ENCODE peak calls at places on chromosomes 11 and 22, in six cellular contexts. A is foreskin fibroblast; S is naive thymus-derived CD4-positive, alpha-beta T cell; R is heart left ventricle; U is head of caudate nucleus; Z is EL. K is an unnamed sample.

GRCh38 chr22:20464096-20464614 is 26.5 kb upstream of the SCARF2 start:
- DNase-seq in A (no peak), S (peak; percentile 70), R (no peak), U (no peak), Z (no peak), K (no peak)

GRCh38 chr22:24432059-24432853 is 4.9 kb downstream of the ADORA2A start:
- DNase-seq in A (peak; percentile 35), S (no peak), R (peak; percentile 89), U (peak; percentile 87), Z (peak; percentile 33), K (peak; percentile 50)

GRCh38 chr11:66546368-66546965 is at the start of gene ACTN3:
- DNase-seq in A (peak; percentile 36), S (no peak), R (peak; percentile 46), U (no peak), Z (peak; percentile 20), K (peak; percentile 36)

GRCh38 chr11:69905202-69905535 is 86.0 kb upstream of the FGF3 start:
- DNase-seq in A (no peak), S (no peak), R (no peak), U (no peak), Z (no peak), K (no peak)

GRCh38 chr22:46911341-46911740 is 148.9 kb downstream of the TBC1D22A start:
- DNase-seq in A (no peak), S (no peak), R (no peak), U (no peak), Z (no peak), K (no peak)

GRCh38 chr22:49951001-49951677 is 9.4 kb upstream of the PIM3 start:
- DNase-seq in A (no peak), S (no peak), R (no peak), U (no peak), Z (no peak), K (no peak)

GRCh38 chr11:11084337-11084736 is 226.5 kb upstream of the ZBED5 start:
- DNase-seq in A (no peak), S (no peak), R (no peak), U (no peak), Z (no peak), K (no peak)

GRCh38 chr11:122748968-122749687 is 89.2 kb upstream of the CRTAM start:
- DNase-seq in A (peak; percentile 95), S (no peak), R (peak; percentile 36), U (peak; percentile 19), Z (peak; percentile 95), K (peak; percentile 97)

GRCh38 chr11:41237386-41237785 is 222.1 kb downstream of the LRRC4C start:
- DNase-seq in A (no peak), S (no peak), R (no peak), U (peak; percentile 11), Z (no peak), K (no peak)

K was measured in GM23248.